ENCODE peak calls at places on chromosome 17, in eight cellular contexts. C, M, Z, I, Y, R, E and N are unnamed samples.

GRCh38 chr17:71417142-71417541 is 703.7 kb upstream of the SOX9 start:
- DNase-seq in C (peak; percentile 47), M (no peak), Z (no peak), I (no peak), Y (no peak), R (no peak), E (no peak), N (no peak)

GRCh38 chr17:44997733-44998520 is 29.8 kb upstream of the C1QL1 start:
- DNase-seq in C (peak; percentile 43), M (no peak), Z (no peak), I (no peak), Y (no peak), R (no peak), E (no peak), N (no peak)

GRCh38 chr17:38981640-38982039 is 14.4 kb upstream of the FBXO47 start:
- DNase-seq in C (no peak), M (no peak), Z (no peak), I (no peak), Y (no peak), R (no peak), E (no peak), N (no peak)

GRCh38 chr17:8101721-8102120 is 14.2 kb upstream of the ALOX12B start:
- DNase-seq in C (no peak), M (no peak), Z (no peak), I (no peak), Y (no peak), R (no peak), E (no peak), N (no peak)

GRCh38 chr17:28750178-28751047 is 6.6 kb downstream of the TRAF4 start:
- DNase-seq in C (peak; percentile 98), M (peak; percentile 98), Z (peak; percentile 94), I (peak; percentile 98), Y (peak; percentile 92), R (peak; percentile 97), E (peak; percentile 85), N (no peak)

GRCh38 chr17:35432176-35433074 is at the start of gene SLFN12:
- DNase-seq in C (peak; percentile 97), M (peak; percentile 94), Z (peak; percentile 79), I (peak; percentile 85), Y (peak; percentile 49), R (peak; percentile 68), E (peak; percentile 98), N (peak; percentile 94)

GRCh38 chr17:46167826-46168569 is 25.2 kb downstream of the KANSL1 start:
- DNase-seq in C (peak; percentile 94), M (no peak), Z (no peak), I (no peak), Y (no peak), R (no peak), E (peak; percentile 89), N (no peak)

GRCh38 chr17:44549736-44550135 is 7.5 kb upstream of the FZD2 start:
- DNase-seq in C (no peak), M (no peak), Z (no peak), I (no peak), Y (no peak), R (no peak), E (no peak), N (no peak)

GRCh38 chr17:5788266-5788900 is 204.1 kb upstream of the NLRP1 start:
- DNase-seq in C (no peak), M (no peak), Z (no peak), I (no peak), Y (no peak), R (no peak), E (peak; percentile 58), N (peak; percentile 67)

GRCh38 chr17:38554430-38555350 is 51.1 kb downstream of the SRCIN1 start:
- DNase-seq in C (no peak), M (no peak), Z (no peak), I (no peak), Y (no peak), R (no peak), E (peak; percentile 61), N (no peak)

GRCh38 chr17:18951941-18952842 is at the start of gene SLC5A10:
- DNase-seq in C (no peak), M (peak; percentile 64), Z (no peak), I (no peak), Y (no peak), R (no peak), E (no peak), N (no peak)

GRCh38 chr17:34762078-34762477 is 182.7 kb downstream of the TMEM132E start:
- DNase-seq in C (no peak), M (no peak), Z (no peak), I (no peak), Y (no peak), R (no peak), E (no peak), N (no peak)

DNA sequence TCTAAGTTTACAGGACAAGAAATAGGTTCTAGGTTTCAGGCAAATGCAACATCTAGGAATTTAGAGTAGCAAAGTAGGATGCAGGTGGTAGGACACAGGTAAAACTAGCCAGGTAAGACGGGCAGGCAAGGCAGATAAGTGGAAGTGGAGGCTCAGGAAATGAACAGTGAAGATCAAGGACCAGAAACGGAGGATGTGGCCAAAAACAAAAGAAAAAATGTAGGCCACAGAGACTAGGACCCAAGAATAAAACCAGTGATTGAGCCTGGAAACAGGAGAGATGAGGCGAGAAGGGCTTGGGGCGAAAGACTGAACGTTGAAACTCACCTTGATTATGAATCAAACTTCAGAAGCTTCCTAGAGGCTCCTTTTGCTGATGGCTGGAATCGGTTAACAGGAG is 24.0 kb downstream of the CPSF4L start:
- DNase-seq in C (no peak), M (no peak), Z (no peak), I (no peak), Y (no peak), R (no peak), E (no peak), N (no peak)
- H3K36me3 ChIP-seq in C (peaks cover 28% of the 10 kb centered on the region), M (peaks cover 32% of the 10 kb centered on the region), Z (peaks cover 7% of the 10 kb centered on the region), I (peaks cover 23% of the 10 kb centered on the region), Y (peaks cover 73% of the 10 kb centered on the region), R (peaks cover 10% of the 10 kb centered on the region), E (peaks cover 2% of the 10 kb centered on the region), N (no peaks in the 10 kb centered on the region)

GRCh38 chr17:78922876-78923498 is 2.2 kb downstream of the TIMP2 start:
- DNase-seq in C (peak; percentile 32), M (no peak), Z (no peak), I (no peak), Y (no peak), R (no peak), E (no peak), N (no peak)
- H3K4me3 ChIP-seq in C (peak overlapping the region; percentile 90), M (peak overlapping the region; percentile 75), Z (no peak overlapping the region), I (no peak overlapping the region), Y (peak overlapping the region; percentile 70), R (peak overlapping the region; percentile 58), E (peak overlapping the region; percentile 96), N (no peak overlapping the region)

DNA sequence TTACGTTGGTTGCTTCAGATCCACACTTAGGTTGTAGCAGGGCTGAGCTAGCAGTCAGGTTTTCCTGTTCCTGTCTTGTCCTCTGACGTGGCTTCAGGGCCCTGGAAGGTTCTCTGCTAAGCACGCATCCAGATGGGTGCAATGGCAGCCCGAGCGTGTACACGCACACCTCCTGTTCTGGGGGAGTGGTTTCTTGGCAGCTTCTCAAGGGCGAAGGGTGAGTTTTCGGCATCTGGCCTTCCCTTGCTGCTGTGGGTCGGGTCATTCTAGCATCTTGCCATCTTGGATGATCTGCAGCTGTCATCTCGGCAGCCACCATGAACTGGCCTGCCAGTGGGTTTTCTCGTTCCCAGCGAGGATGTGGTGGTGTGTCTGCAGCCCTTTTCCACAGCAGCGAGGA is 10.5 kb downstream of the MSI2 start:
- DNase-seq in C (no peak), M (no peak), Z (no peak), I (no peak), Y (no peak), R (no peak), E (no peak), N (no peak)
- H3K36me3 ChIP-seq in C (peaks cover 12% of the 10 kb centered on the region), M (peaks cover 34% of the 10 kb centered on the region), Z (peaks cover 16% of the 10 kb centered on the region), I (peaks cover 44% of the 10 kb centered on the region), Y (peaks cover 48% of the 10 kb centered on the region), R (no peaks in the 10 kb centered on the region), E (no peaks in the 10 kb centered on the region), N (peaks cover 5% of the 10 kb centered on the region)

GRCh38 chr17:60163108-60163784 is 13.5 kb downstream of the CA4 start:
- DNase-seq in C (no peak), M (no peak), Z (no peak), I (no peak), Y (no peak), R (no peak), E (no peak), N (no peak)

GRCh38 chr17:60159479-60159866 is 9.7 kb downstream of the CA4 start:
- DNase-seq in C (no peak), M (no peak), Z (no peak), I (no peak), Y (no peak), R (no peak), E (no peak), N (no peak)

GRCh38 chr17:60164164-60164563 is 14.4 kb downstream of the CA4 start:
- DNase-seq in C (no peak), M (no peak), Z (no peak), I (no peak), Y (no peak), R (no peak), E (no peak), N (no peak)

GRCh38 chr17:60160829-60161501 is 11.2 kb downstream of the CA4 start:
- DNase-seq in C (no peak), M (peak; percentile 70), Z (no peak), I (no peak), Y (no peak), R (no peak), E (no peak), N (no peak)

DNA sequence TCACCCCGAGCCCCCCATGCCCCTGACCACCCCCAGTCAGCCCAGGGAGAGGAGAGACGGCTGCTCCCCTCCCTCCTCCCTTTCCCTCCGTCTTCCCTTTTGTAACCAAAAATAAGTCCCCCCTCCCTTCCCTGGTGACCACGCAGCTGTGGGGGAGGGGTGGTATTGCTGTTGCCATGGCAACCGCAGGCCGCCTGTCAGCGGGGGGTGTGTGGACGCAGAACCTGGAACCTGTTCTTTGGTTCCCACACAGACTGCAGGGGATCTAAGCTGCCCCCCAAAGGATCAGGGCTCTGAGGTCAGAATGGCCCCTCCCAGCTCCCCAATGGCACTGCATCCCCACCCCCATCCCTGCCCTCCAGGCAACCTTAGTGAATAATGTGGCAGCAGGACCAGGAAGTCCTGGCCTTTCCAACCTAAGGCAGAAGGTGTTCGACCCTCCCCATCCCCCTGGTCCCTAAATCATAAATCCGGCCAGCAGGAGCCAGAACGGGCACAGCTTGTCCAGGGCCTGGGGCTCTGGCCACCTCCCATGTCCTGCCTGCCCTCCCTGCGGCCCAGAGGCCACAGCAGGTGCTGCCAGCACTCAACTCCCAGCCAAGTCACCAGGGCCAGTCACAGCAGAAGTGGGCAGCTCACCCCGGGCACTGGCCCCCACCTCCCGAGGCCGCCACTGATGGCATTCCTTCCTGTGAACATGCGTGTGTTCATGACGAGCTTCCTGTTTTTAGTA is 12.0 kb downstream of the CA4 start:
- DNase-seq in C (no peak), M (peak; percentile 74), Z (no peak), I (no peak), Y (no peak), R (no peak), E (no peak), N (no peak)
- H3K4me3 ChIP-seq in C (no peak overlapping the region), M (peak overlapping the region; percentile 37), Z (no peak overlapping the region), I (no peak overlapping the region), Y (no peak overlapping the region), R (no peak overlapping the region), E (no peak overlapping the region), N (no peak overlapping the region)